ENCODE peak calls at places on chromosomes 11 and 22, in five cellular contexts. One of them, this sample, is unnamed.

GRCh38 chr11:92295175-92296137 is 70.8 kb downstream of the FAT3 start:
- DNase-seq in endodermal cell: no peak
- DNase-seq in coronary artery: no peak
- DNase-seq in body of pancreas: no peak
- DNase-seq in sigmoid colon: no peak
- DNase-seq in this sample: no peak

GRCh38 chr22:39732625-39733024 is 160.9 kb downstream of the ENTHD1 start:
- DNase-seq in endodermal cell: no peak
- DNase-seq in coronary artery: no peak
- DNase-seq in body of pancreas: no peak
- DNase-seq in sigmoid colon: no peak
- DNase-seq in this sample: no peak

GRCh38 chr11:33040127-33040861 is 922 bp downstream of the TCP11L1 start:
- DNase-seq in endodermal cell: no peak
- DNase-seq in coronary artery: no peak
- DNase-seq in body of pancreas: no peak
- DNase-seq in sigmoid colon: no peak
- DNase-seq in this sample: no peak

GRCh38 chr11:56624661-56625110 is 10.0 kb upstream of the OR5M1 start:
- DNase-seq in endodermal cell: peak
- DNase-seq in coronary artery: no peak
- DNase-seq in body of pancreas: no peak
- DNase-seq in sigmoid colon: no peak
- DNase-seq in this sample: no peak

GRCh38 chr22:39743955-39744752 is 149.4 kb downstream of the ENTHD1 start:
- DNase-seq in endodermal cell: no peak
- DNase-seq in coronary artery: no peak
- DNase-seq in body of pancreas: no peak
- DNase-seq in sigmoid colon: no peak
- DNase-seq in this sample: no peak

GRCh38 chr11:2212411-2213251 is 41.0 kb upstream of the TH start:
- DNase-seq in endodermal cell: peak
- DNase-seq in coronary artery: peak
- DNase-seq in body of pancreas: no peak
- DNase-seq in sigmoid colon: peak
- DNase-seq in this sample: peak

GRCh38 chr11:122756417-122756816 is 81.9 kb upstream of the CRTAM start:
- DNase-seq in endodermal cell: no peak
- DNase-seq in coronary artery: no peak
- DNase-seq in body of pancreas: no peak
- DNase-seq in sigmoid colon: peak
- DNase-seq in this sample: no peak

GRCh38 chr11:119764108-119764874 is 35.3 kb upstream of the NECTIN1 start:
- DNase-seq in endodermal cell: peak
- DNase-seq in coronary artery: no peak
- DNase-seq in body of pancreas: peak
- DNase-seq in sigmoid colon: no peak
- DNase-seq in this sample: peak

GRCh38 chr11:1874406-1875092 is 17.1 kb downstream of the PRR33 start:
- DNase-seq in endodermal cell: no peak
- DNase-seq in coronary artery: no peak
- DNase-seq in body of pancreas: no peak
- DNase-seq in sigmoid colon: peak
- DNase-seq in this sample: no peak

GRCh38 chr11:8932564-8933180 is at the start of gene C11orf16:
- DNase-seq in endodermal cell: peak
- DNase-seq in coronary artery: no peak
- DNase-seq in body of pancreas: no peak
- DNase-seq in sigmoid colon: no peak
- DNase-seq in this sample: no peak

GRCh38 chr22:24693359-24693758 is 81.2 kb downstream of the PIWIL3 start:
- DNase-seq in endodermal cell: no peak
- DNase-seq in coronary artery: no peak
- DNase-seq in body of pancreas: no peak
- DNase-seq in sigmoid colon: no peak
- DNase-seq in this sample: no peak

GRCh38 chr11:34495239-34495723 is 18.3 kb downstream of the ELF5 start:
- DNase-seq in endodermal cell: peak
- DNase-seq in coronary artery: no peak
- DNase-seq in body of pancreas: no peak
- DNase-seq in sigmoid colon: no peak
- DNase-seq in this sample: no peak

GRCh38 chr11:102007567-102008437 is 39.4 kb upstream of the CFAP300 start:
- DNase-seq in endodermal cell: peak
- DNase-seq in coronary artery: no peak
- DNase-seq in body of pancreas: no peak
- DNase-seq in sigmoid colon: no peak
- DNase-seq in this sample: no peak

GRCh38 chr11:62539238-62539925 is 7.2 kb downstream of the AHNAK start:
- DNase-seq in endodermal cell: peak
- DNase-seq in coronary artery: no peak
- DNase-seq in body of pancreas: no peak
- DNase-seq in sigmoid colon: peak
- DNase-seq in this sample: peak

GRCh38 chr11:126561327-126561893 is 205.9 kb downstream of the ST3GAL4 start:
- DNase-seq in endodermal cell: peak
- DNase-seq in coronary artery: no peak
- DNase-seq in body of pancreas: peak
- DNase-seq in sigmoid colon: no peak
- DNase-seq in this sample: no peak

GRCh38 chr11:134949716-134950115 is 537.7 kb upstream of the B3GAT1 start:
- DNase-seq in endodermal cell: no peak
- DNase-seq in coronary artery: no peak
- DNase-seq in body of pancreas: no peak
- DNase-seq in sigmoid colon: no peak
- DNase-seq in this sample: no peak

GRCh38 chr11:2422461-2423156 is 21.7 kb downstream of the TRPM5 start:
- DNase-seq in endodermal cell: no peak
- DNase-seq in coronary artery: no peak
- DNase-seq in body of pancreas: no peak
- DNase-seq in sigmoid colon: no peak
- DNase-seq in this sample: no peak

GRCh38 chr11:122330466-122330865 is 214.5 kb upstream of the BLID start:
- DNase-seq in endodermal cell: no peak
- DNase-seq in coronary artery: no peak
- DNase-seq in body of pancreas: no peak
- DNase-seq in sigmoid colon: no peak
- DNase-seq in this sample: no peak

GRCh38 chr11:2801711-2802388 is 83.7 kb downstream of the CDKN1C start:
- DNase-seq in endodermal cell: peak
- DNase-seq in coronary artery: peak
- DNase-seq in body of pancreas: peak
- DNase-seq in sigmoid colon: peak
- DNase-seq in this sample: no peak

GRCh38 chr11:46272816-46273427 is 4.5 kb upstream of the CREB3L1 start:
- DNase-seq in endodermal cell: no peak
- DNase-seq in coronary artery: peak
- DNase-seq in body of pancreas: peak
- DNase-seq in sigmoid colon: peak
- DNase-seq in this sample: no peak

GRCh38 chr22:39184586-39185577 is 32.4 kb upstream of the CBX7 start:
- DNase-seq in endodermal cell: peak
- DNase-seq in coronary artery: peak
- DNase-seq in body of pancreas: no peak
- DNase-seq in sigmoid colon: peak
- DNase-seq in this sample: no peak

GRCh38 chr11:44619931-44620725 is 54.7 kb downstream of the CD82 start:
- DNase-seq in endodermal cell: peak
- DNase-seq in coronary artery: peak
- DNase-seq in body of pancreas: peak
- DNase-seq in sigmoid colon: peak
- DNase-seq in this sample: peak

GRCh38 chr11:63915961-63916836 is 765 bp downstream of the RCOR2 start:
- DNase-seq in endodermal cell: peak
- DNase-seq in coronary artery: no peak
- DNase-seq in body of pancreas: peak
- DNase-seq in sigmoid colon: no peak
- DNase-seq in this sample: no peak

GRCh38 chr22:24134090-24134846 is 47.0 kb upstream of the SUSD2 start:
- DNase-seq in endodermal cell: peak
- DNase-seq in coronary artery: no peak
- DNase-seq in body of pancreas: no peak
- DNase-seq in sigmoid colon: no peak
- DNase-seq in this sample: no peak

GRCh38 chr11:106461839-106462545 is 384.5 kb downstream of the AASDHPPT start:
- DNase-seq in endodermal cell: no peak
- DNase-seq in coronary artery: no peak
- DNase-seq in body of pancreas: no peak
- DNase-seq in sigmoid colon: no peak
- DNase-seq in this sample: no peak

GRCh38 chr11:127567237-127567932 is 566.8 kb upstream of the KIRREL3 start:
- DNase-seq in endodermal cell: peak
- DNase-seq in coronary artery: no peak
- DNase-seq in body of pancreas: no peak
- DNase-seq in sigmoid colon: no peak
- DNase-seq in this sample: no peak

GRCh38 chr22:29002603-29003002 is 59.0 kb downstream of the C22orf31 start:
- DNase-seq in endodermal cell: no peak
- DNase-seq in coronary artery: no peak
- DNase-seq in body of pancreas: no peak
- DNase-seq in sigmoid colon: no peak
- DNase-seq in this sample: no peak

GRCh38 chr22:29003975-29004646 is 57.5 kb downstream of the C22orf31 start:
- DNase-seq in endodermal cell: peak
- DNase-seq in coronary artery: no peak
- DNase-seq in body of pancreas: peak
- DNase-seq in sigmoid colon: no peak
- DNase-seq in this sample: no peak

GRCh38 chr22:29006346-29006745 is 55.3 kb downstream of the C22orf31 start:
- DNase-seq in endodermal cell: peak
- DNase-seq in coronary artery: no peak
- DNase-seq in body of pancreas: no peak
- DNase-seq in sigmoid colon: no peak
- DNase-seq in this sample: no peak

GRCh38 chr22:29003552-29003951 is 58.1 kb downstream of the C22orf31 start:
- DNase-seq in endodermal cell: no peak
- DNase-seq in coronary artery: no peak
- DNase-seq in body of pancreas: no peak
- DNase-seq in sigmoid colon: no peak
- DNase-seq in this sample: no peak

DNA sequence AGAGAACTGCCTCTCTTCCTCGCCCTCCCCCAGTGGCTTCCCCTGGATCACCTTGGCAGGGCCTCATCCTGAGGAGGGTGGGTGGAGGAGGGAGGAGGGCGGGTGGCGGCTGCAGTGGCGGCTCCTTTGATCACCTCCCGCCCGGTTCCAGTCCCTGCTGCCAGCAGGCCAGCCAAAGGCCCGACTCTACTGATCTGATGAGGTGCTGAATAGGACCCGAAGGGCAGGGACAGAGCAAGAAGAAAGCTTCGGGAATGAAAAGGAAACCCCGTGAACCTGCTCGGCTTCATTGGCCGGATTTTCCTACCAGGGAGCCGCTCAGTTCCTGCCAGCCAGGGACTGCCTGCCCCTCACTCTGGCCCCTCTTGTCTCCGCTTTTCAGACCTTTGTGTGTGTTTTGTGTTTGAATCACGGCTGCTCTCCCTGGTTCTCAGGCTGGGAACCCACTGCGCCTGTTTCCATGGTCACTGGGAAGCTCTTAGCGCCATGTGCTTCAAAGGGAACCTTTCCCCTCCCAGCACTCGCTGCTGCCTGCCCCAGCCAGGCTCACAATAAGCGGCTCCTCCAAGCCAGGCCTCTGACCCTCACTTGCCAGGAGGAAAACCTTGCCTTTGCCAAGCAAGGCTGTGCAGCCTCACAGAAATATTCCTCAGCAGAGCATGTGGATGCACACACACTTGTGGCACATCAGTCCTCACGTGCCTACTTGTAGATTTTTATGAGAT is 56.8 kb downstream of the C22orf31 start:
- DNase-seq in endodermal cell: peak
- DNase-seq in coronary artery: no peak
- DNase-seq in body of pancreas: peak
- DNase-seq in sigmoid colon: no peak
- DNase-seq in this sample: peak
- H3K27ac ChIP-seq in endodermal cell: peak
- H3K27ac ChIP-seq in coronary artery: no peak
- H3K27ac ChIP-seq in body of pancreas: peak
- H3K27ac ChIP-seq in sigmoid colon: peak
- H3K27ac ChIP-seq in this sample: peak

GRCh38 chr11:17770048-17770652 is 35.6 kb downstream of the KCNC1 start:
- DNase-seq in endodermal cell: peak
- DNase-seq in coronary artery: no peak
- DNase-seq in body of pancreas: peak
- DNase-seq in sigmoid colon: no peak
- DNase-seq in this sample: peak
- TF ChIP-seq CTCF in endodermal cell: peak
- TF ChIP-seq CTCF in coronary artery: no peak
- TF ChIP-seq CTCF in body of pancreas: no peak
- TF ChIP-seq CTCF in sigmoid colon: no peak
- TF ChIP-seq CTCF in this sample: peak

GRCh38 chr11:55481416-55481815 is 72.9 kb upstream of the OR4C15 start:
- DNase-seq in endodermal cell: no peak
- DNase-seq in coronary artery: no peak
- DNase-seq in body of pancreas: no peak
- DNase-seq in sigmoid colon: no peak
- DNase-seq in this sample: no peak
- H3K27ac ChIP-seq in endodermal cell: no peak
- H3K27ac ChIP-seq in coronary artery: no peak
- H3K27ac ChIP-seq in body of pancreas: no peak
- H3K27ac ChIP-seq in sigmoid colon: no peak
- H3K27ac ChIP-seq in this sample: no peak

GRCh38 chr11:19344661-19345518 is 104.1 kb upstream of the E2F8 start:
- DNase-seq in endodermal cell: peak
- DNase-seq in coronary artery: no peak
- DNase-seq in body of pancreas: peak
- DNase-seq in sigmoid colon: peak
- DNase-seq in this sample: peak

GRCh38 chr11:19345848-19346681 is 105.3 kb upstream of the E2F8 start:
- DNase-seq in endodermal cell: peak
- DNase-seq in coronary artery: no peak
- DNase-seq in body of pancreas: peak
- DNase-seq in sigmoid colon: no peak
- DNase-seq in this sample: peak

GRCh38 chr11:19347911-19348310 is 107.2 kb upstream of the E2F8 start:
- DNase-seq in endodermal cell: no peak
- DNase-seq in coronary artery: no peak
- DNase-seq in body of pancreas: no peak
- DNase-seq in sigmoid colon: no peak
- DNase-seq in this sample: no peak

GRCh38 chr11:19342036-19342435 is 101.3 kb upstream of the E2F8 start:
- DNase-seq in endodermal cell: no peak
- DNase-seq in coronary artery: no peak
- DNase-seq in body of pancreas: no peak
- DNase-seq in sigmoid colon: no peak
- DNase-seq in this sample: peak

GRCh38 chr11:19345519-19345847 is 104.7 kb upstream of the E2F8 start:
- DNase-seq in endodermal cell: peak
- DNase-seq in coronary artery: no peak
- DNase-seq in body of pancreas: no peak
- DNase-seq in sigmoid colon: no peak
- DNase-seq in this sample: peak
- TF ChIP-seq CTCF in endodermal cell: peak
- TF ChIP-seq CTCF in coronary artery: no peak
- TF ChIP-seq CTCF in body of pancreas: no peak
- TF ChIP-seq CTCF in sigmoid colon: no peak
- TF ChIP-seq CTCF in this sample: no peak

This sample was measured in right lobe of liver.